ENCODE peak calls at places on chromosomes 7 and 10, in seven cellular contexts. R is neuronal stem cell, C is mesendoderm, O is H9, U is IMR-90, H is mesenchymal stem cell, Q is H1. N is an unnamed sample.

GRCh38 chr10:102150970-102151773 is 1.0 kb upstream of the NOLC1 start:
- DNase-seq in U (peak; percentile 79), C (peak; percentile 81), Q (no peak), H (peak; percentile 70), R (no peak), O (no peak), N (peak; percentile 47)

GRCh38 chr10:98349508-98349922 is 65.5 kb downstream of the PYROXD2 start:
- DNase-seq in H (peak; percentile 95), R (no peak), U (peak; percentile 99), Q (no peak), C (no peak), O (no peak), N (peak; percentile 20)

GRCh38 chr10:102312683-102313082 is 67.4 kb downstream of the GBF1 start:
- DNase-seq in O (no peak), H (peak; percentile 24), C (no peak), R (no peak), U (peak; percentile 59), Q (no peak), N (no peak)

GRCh38 chr10:129332476-129332875 is 134.6 kb upstream of the MGMT start:
- DNase-seq in R (no peak), U (peak; percentile 1), Q (peak; percentile 50), C (peak; percentile 82), O (peak; percentile 75), H (peak; percentile 12), N (no peak)

GRCh38 chr7:82442492-82443043 is 1.0 kb downstream of the CACNA2D1 start:
- DNase-seq in R (no peak), O (no peak), Q (no peak), H (peak; percentile 49), C (peak; percentile 58), U (peak; percentile 19), N (no peak)

GRCh38 chr10:58625070-58625469 is 112.4 kb downstream of the BICC1 start:
- DNase-seq in O (no peak), Q (no peak), C (no peak), U (peak; percentile 93), H (no peak), R (no peak), N (no peak)

GRCh38 chr10:34773617-34774261 is 41.4 kb downstream of the PARD3 start:
- DNase-seq in Q (no peak), C (no peak), R (no peak), O (no peak), H (no peak), U (no peak), N (no peak)

GRCh38 chr7:19353158-19353557 is 207.9 kb upstream of the FERD3L start:
- DNase-seq in U (peak; percentile 47), C (no peak), R (no peak), H (no peak), Q (no peak), O (no peak), N (no peak)

GRCh38 chr10:58531084-58531695 is 18.5 kb downstream of the BICC1 start:
- DNase-seq in O (peak; percentile 71), Q (no peak), R (peak; percentile 59), H (peak; percentile 72), U (peak; percentile 76), C (peak; percentile 73), N (peak; percentile 93)

GRCh38 chr10:8416192-8416701 is 361.8 kb downstream of the GATA3 start:
- DNase-seq in O (no peak), U (no peak), C (no peak), Q (no peak), H (no peak), R (no peak), N (no peak)

GRCh38 chr7:29239638-29240037 is 45.1 kb downstream of the CHN2 start:
- DNase-seq in C (peak; percentile 38), R (no peak), H (no peak), O (peak; percentile 56), Q (peak; percentile 13), U (no peak), N (no peak)

GRCh38 chr7:116339564-116339963 is 129.2 kb downstream of the TES start:
- DNase-seq in C (no peak), Q (no peak), R (no peak), O (no peak), U (peak; percentile 45), H (no peak), N (no peak)

GRCh38 chr10:17742918-17743317 is 9.1 kb upstream of the TMEM236 start:
- DNase-seq in Q (no peak), R (peak; percentile 47), H (peak; percentile 53), O (peak; percentile 52), C (peak; percentile 39), U (peak; percentile 60), N (peak; percentile 33)

GRCh38 chr10:18066947-18067346 is 73.3 kb upstream of the CACNB2 start:
- DNase-seq in H (no peak), U (no peak), O (no peak), C (peak; percentile 13), Q (no peak), R (no peak), N (no peak)

GRCh38 chr10:86402283-86402931 is 35.8 kb upstream of the GRID1 start:
- DNase-seq in C (no peak), R (no peak), H (peak; percentile 21), Q (no peak), U (peak; percentile 15), O (no peak), N (no peak)

GRCh38 chr7:40765633-40766032 is 630.8 kb downstream of the SUGCT start:
- DNase-seq in C (no peak), U (no peak), Q (no peak), H (no peak), R (no peak), O (no peak), N (no peak)

GRCh38 chr10:16439294-16439693 is 2.5 kb downstream of the PTER start:
- DNase-seq in U (no peak), O (no peak), R (no peak), H (no peak), C (no peak), Q (no peak), N (no peak)

GRCh38 chr7:91636129-91636724 is 244.3 kb downstream of the MTERF1 start:
- DNase-seq in O (peak; percentile 55), R (peak; percentile 35), Q (peak; percentile 10), U (no peak), C (peak; percentile 78), H (peak; percentile 6), N (peak; percentile 51)

GRCh38 chr10:8640878-8641277 is 586.4 kb downstream of the GATA3 start:
- DNase-seq in O (no peak), U (no peak), R (no peak), Q (no peak), C (no peak), H (no peak), N (no peak)

GRCh38 chr10:63763744-63764143 is 242.5 kb downstream of the REEP3 start:
- DNase-seq in R (no peak), O (no peak), Q (no peak), H (peak; percentile 13), U (peak; percentile 15), C (no peak), N (no peak)

GRCh38 chr10:6563075-6563474 is 17.0 kb downstream of the PRKCQ start:
- DNase-seq in H (no peak), U (no peak), C (peak; percentile 36), R (no peak), Q (no peak), O (no peak), N (no peak)

GRCh38 chr7:135291809-135292253 is 58.2 kb downstream of the STRA8 start:
- DNase-seq in H (no peak), U (peak; percentile 86), R (no peak), C (no peak), Q (no peak), O (peak; percentile 8), N (peak; percentile 95)

GRCh38 chr10:67923551-67923950 is 39.1 kb downstream of the SIRT1 start:
- DNase-seq in U (no peak), Q (no peak), H (no peak), R (no peak), C (no peak), O (no peak), N (no peak)

GRCh38 chr7:41891967-41892755 is 189.3 kb upstream of the INHBA start:
- DNase-seq in R (no peak), C (peak; percentile 73), O (peak; percentile 81), U (no peak), H (no peak), Q (no peak), N (no peak)

GRCh38 chr10:85607296-85607695 is 759.3 kb downstream of the GRID1 start:
- DNase-seq in O (peak; percentile 11), C (no peak), U (no peak), Q (no peak), R (no peak), H (no peak), N (no peak)

GRCh38 chr7:128863433-128863989 is 855 bp downstream of the ATP6V1F start:
- DNase-seq in Q (no peak), R (peak; percentile 51), O (peak; percentile 71), C (peak; percentile 90), U (peak; percentile 74), H (peak; percentile 84), N (no peak)

GRCh38 chr7:22208806-22209205 is 148.1 kb downstream of the RAPGEF5 start:
- DNase-seq in O (no peak), Q (no peak), R (no peak), C (no peak), U (no peak), H (no peak), N (no peak)
- H2BK120ac ChIP-seq in O (no peak overlapping the region), Q (no peak overlapping the region), R (no peak overlapping the region), C (no peak overlapping the region), U (no peak overlapping the region), H (no peak overlapping the region), N (no peak overlapping the region)

DNA sequence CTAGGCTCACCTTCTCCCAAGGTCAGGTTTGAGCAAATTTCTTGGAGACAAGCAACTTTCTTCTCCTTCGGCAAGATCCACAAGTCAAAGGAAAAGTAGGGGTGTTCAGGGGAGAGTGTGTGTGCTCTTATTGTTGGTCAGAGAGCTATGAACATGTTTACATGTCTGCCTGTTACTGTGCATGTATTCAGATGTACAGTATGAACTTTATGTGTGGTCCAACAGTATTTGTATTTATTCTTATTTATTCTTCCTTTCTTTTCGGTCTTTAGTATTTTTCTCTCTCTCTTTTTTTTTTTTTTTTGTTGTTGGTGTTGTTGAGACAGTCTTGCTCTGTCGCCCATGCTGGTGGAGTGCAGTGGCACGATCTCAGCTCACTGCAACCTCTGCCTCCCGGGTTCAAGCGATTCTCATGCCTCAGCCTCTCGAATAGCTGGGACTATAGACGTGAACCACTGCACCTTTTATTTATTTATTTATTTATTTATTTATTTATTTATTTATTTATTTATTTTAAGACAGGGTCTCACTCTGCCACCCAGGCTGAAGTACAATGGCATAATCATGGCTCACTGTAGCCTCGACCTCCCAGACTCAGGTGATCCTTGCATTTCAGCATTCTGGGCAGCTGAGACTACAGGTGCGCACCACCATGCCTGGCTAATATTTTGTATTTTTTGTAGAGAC is 38.2 kb downstream of the PLAU start:
- DNase-seq in O (no peak), C (no peak), U (no peak), R (no peak), Q (no peak), H (no peak), N (no peak)
- H2BK120ac ChIP-seq in O (no peak overlapping the region), C (no peak overlapping the region), U (no peak overlapping the region), R (no peak overlapping the region), Q (no peak overlapping the region), H (no peak overlapping the region), N (no peak overlapping the region)

GRCh38 chr7:26105206-26105605 is 46.8 kb upstream of the NFE2L3 start:
- DNase-seq in C (no peak), H (no peak), R (no peak), Q (no peak), O (no peak), U (no peak), N (no peak)
- H2BK120ac ChIP-seq in C (no peak overlapping the region), H (no peak overlapping the region), R (no peak overlapping the region), Q (no peak overlapping the region), O (no peak overlapping the region), U (no peak overlapping the region), N (no peak overlapping the region)

GRCh38 chr10:78770167-78771090 is 298.3 kb upstream of the ZMIZ1 start:
- DNase-seq in U (no peak), R (no peak), Q (no peak), O (no peak), H (no peak), C (peak; percentile 57), N (no peak)
- H2BK120ac ChIP-seq in U (peak overlapping the region; percentile 59), R (no peak overlapping the region), Q (no peak overlapping the region), O (no peak overlapping the region), H (no peak overlapping the region), C (no peak overlapping the region), N (peak overlapping the region; percentile 23)

N was measured in trophoblast cell.